ENCODE peak calls at places on chromosomes 11 and 22, in eight cellular contexts. K, W, U, R, Q, L, J and N are unnamed samples.
A peak's percentile ranks its signal among the peaks of the same experiment; 100 is the strongest.

GRCh38 chr11:65639623-65640482 is 2.0 kb downstream of the SIPA1 start:
- DNase-seq in W (no peak), J (no peak), U (peak; percentile 88), K (no peak), Q (no peak), R (peak; percentile 39), L (no peak), N (no peak)

GRCh38 chr11:73273246-73273890 is 1.2 kb downstream of the P2RY6 start:
- DNase-seq in L (no peak), W (no peak), J (peak; percentile 35), U (no peak), K (no peak), Q (peak; percentile 62), R (no peak), N (peak; percentile 28)

GRCh38 chr11:10379022-10379421 is 74.1 kb downstream of the ADM start:
- DNase-seq in K (peak; percentile 41), J (no peak), W (no peak), R (peak; percentile 48), Q (no peak), U (peak; percentile 28), L (no peak), N (peak; percentile 19)

GRCh38 chr22:45072322-45072903 is 62.6 kb upstream of the PHF21B start:
- DNase-seq in U (no peak), R (peak; percentile 72), L (no peak), J (no peak), Q (no peak), W (peak; percentile 73), K (peak; percentile 45), N (no peak)

GRCh38 chr11:31804439-31805036 is 6.6 kb downstream of the PAX6 start:
- DNase-seq in R (no peak), Q (no peak), L (no peak), U (no peak), W (no peak), K (no peak), J (no peak), N (no peak)

GRCh38 chr22:32558681-32559355 is 84.2 kb downstream of the FBXO7 start:
- DNase-seq in K (peak; percentile 82), R (peak; percentile 66), U (no peak), W (peak; percentile 95), Q (peak; percentile 87), L (no peak), J (peak; percentile 89), N (no peak)

GRCh38 chr22:44366372-44367310 is 53.9 kb upstream of the SHISAL1 start:
- DNase-seq in U (no peak), K (no peak), L (no peak), W (no peak), R (no peak), J (no peak), Q (peak; percentile 72), N (no peak)

GRCh38 chr22:22085702-22086500 is 103.3 kb upstream of the TOP3B start:
- DNase-seq in R (peak; percentile 64), W (peak; percentile 40), Q (no peak), K (peak; percentile 13), L (no peak), U (no peak), J (no peak), N (no peak)